ENCODE peak calls at places on chromosomes 7 and 10, in ten cellular contexts. D, X, K, N, Z, B, I, P, F and H are unnamed samples.

GRCh38 chr10:94859086-94859485 is 79.4 kb upstream of the CYP2C9 start:
- DNase-seq in B (no peak), D (no peak), P (no peak), N (no peak), K (no peak), I (no peak), Z (no peak), F (no peak), X (no peak), H (no peak)

GRCh38 chr7:156082048-156082447 is 269.8 kb upstream of the SHH start:
- DNase-seq in X (no peak), N (no peak), F (no peak), I (no peak), D (peak; percentile 31), P (no peak), K (no peak), B (no peak), Z (no peak), H (no peak)

GRCh38 chr7:31553636-31554035 is 39.7 kb downstream of the ITPRID1 start:
- DNase-seq in N (peak; percentile 50), X (no peak), Z (no peak), I (no peak), P (no peak), F (no peak), D (no peak), K (no peak), B (no peak), H (no peak)

GRCh38 chr10:31728698-31729224 is 199.9 kb downstream of the ARHGAP12 start:
- DNase-seq in F (no peak), D (no peak), K (no peak), X (no peak), B (no peak), I (no peak), Z (no peak), P (no peak), N (no peak), H (no peak)

GRCh38 chr7:37558320-37558719 is 109.7 kb upstream of the ELMO1 start:
- DNase-seq in X (no peak), B (no peak), N (no peak), K (no peak), Z (no peak), F (no peak), P (no peak), D (no peak), I (no peak), H (no peak)

GRCh38 chr7:89607797-89608196 is 546.5 kb upstream of the STEAP1 start:
- DNase-seq in N (no peak), I (peak; percentile 54), X (no peak), D (no peak), F (no peak), K (no peak), P (peak; percentile 40), B (no peak), Z (no peak), H (no peak)

GRCh38 chr7:152850420-152850819 is 90.9 kb downstream of the ACTR3B start:
- DNase-seq in I (no peak), X (no peak), N (no peak), P (no peak), B (no peak), K (no peak), Z (no peak), F (no peak), D (no peak), H (peak; percentile 34)

GRCh38 chr7:45657136-45657889 is 83.1 kb downstream of the ADCY1 start:
- DNase-seq in P (no peak), X (no peak), Z (no peak), F (no peak), B (peak; percentile 22), N (no peak), D (peak; percentile 43), I (no peak), K (no peak), H (no peak)

GRCh38 chr7:129886184-129886817 is 66.5 kb downstream of the UBE2H start:
- DNase-seq in D (no peak), B (no peak), Z (no peak), K (no peak), I (no peak), F (no peak), N (no peak), X (no peak), P (no peak), H (no peak)

GRCh38 chr7:121371367-121371766 is 24.7 kb downstream of the FAM3C start:
- DNase-seq in Z (no peak), X (no peak), D (no peak), I (no peak), N (no peak), B (no peak), K (no peak), F (no peak), P (no peak), H (no peak)

GRCh38 chr10:112981553-112981952 is 31.5 kb downstream of the TCF7L2 start:
- DNase-seq in K (no peak), I (no peak), Z (no peak), X (no peak), N (no peak), F (no peak), B (no peak), P (no peak), D (no peak), H (no peak)

GRCh38 chr10:24993237-24993958 is 22.6 kb downstream of the ENKUR start:
- DNase-seq in N (no peak), I (no peak), P (no peak), X (no peak), B (no peak), K (no peak), D (no peak), F (no peak), Z (no peak), H (peak; percentile 11)

GRCh38 chr7:14834888-14835287 is 67.7 kb downstream of the DGKB start:
- DNase-seq in P (no peak), B (no peak), D (no peak), F (no peak), Z (no peak), K (no peak), I (no peak), N (no peak), X (peak; percentile 44), H (no peak)

GRCh38 chr7:82886324-82886723 is 276.4 kb downstream of the PCLO start:
- DNase-seq in Z (no peak), I (no peak), X (no peak), F (no peak), K (no peak), P (no peak), D (no peak), B (no peak), N (no peak), H (no peak)

GRCh38 chr7:73907554-73908122 is 46.7 kb downstream of the TMEM270 start:
- DNase-seq in I (no peak), B (no peak), P (no peak), F (no peak), K (no peak), N (no peak), Z (peak; percentile 59), D (no peak), X (no peak), H (peak; percentile 67)

GRCh38 chr7:37853468-37853867 is 5.1 kb downstream of the NME8 start:
- DNase-seq in D (no peak), Z (no peak), F (no peak), N (no peak), B (no peak), P (no peak), K (no peak), I (no peak), X (no peak), H (no peak)

GRCh38 chr7:142248-142955 is 50.0 kb upstream of the FAM20C start:
- DNase-seq in F (peak; percentile 69), I (no peak), D (peak; percentile 94), Z (peak; percentile 62), P (no peak), K (no peak), B (peak; percentile 96), N (no peak), X (no peak), H (peak; percentile 73)

GRCh38 chr7:98215561-98216495 is 4.6 kb downstream of the BHLHA15 start:
- DNase-seq in D (peak; percentile 56), Z (peak; percentile 54), P (no peak), K (no peak), B (peak; percentile 58), F (no peak), X (no peak), I (no peak), N (no peak), H (peak; percentile 71)

GRCh38 chr10:13087986-13088618 is 11.9 kb upstream of the OPTN start:
- DNase-seq in P (no peak), X (peak; percentile 90), D (no peak), Z (no peak), F (no peak), K (no peak), I (no peak), B (no peak), N (no peak), H (peak; percentile 71)

GRCh38 chr10:5840314-5841307 is 27.4 kb upstream of the GDI2 start:
- DNase-seq in N (no peak), K (no peak), F (peak; percentile 22), X (no peak), Z (no peak), P (no peak), D (no peak), I (no peak), B (no peak), H (peak; percentile 90)
- H3K4me1 ChIP-seq in N (no peaks in the 10 kb centered on the region), K (no peaks in the 10 kb centered on the region), F (peaks cover 10% of the 10 kb centered on the region), X (no peaks in the 10 kb centered on the region), Z (no peaks in the 10 kb centered on the region), P (no peaks in the 10 kb centered on the region), D (no peaks in the 10 kb centered on the region), I (no peaks in the 10 kb centered on the region), B (no peaks in the 10 kb centered on the region), H (no peaks in the 10 kb centered on the region)

GRCh38 chr7:42460948-42461347 is 223.9 kb upstream of the GLI3 start:
- DNase-seq in K (no peak), I (no peak), X (no peak), N (no peak), F (no peak), B (no peak), D (no peak), P (no peak), Z (no peak), H (peak; percentile 50)
- H3K4me1 ChIP-seq in K (no peaks in the 10 kb centered on the region), I (no peaks in the 10 kb centered on the region), X (no peaks in the 10 kb centered on the region), N (no peaks in the 10 kb centered on the region), F (no peaks in the 10 kb centered on the region), B (no peaks in the 10 kb centered on the region), D (no peaks in the 10 kb centered on the region), P (no peaks in the 10 kb centered on the region), Z (no peaks in the 10 kb centered on the region), H (peaks cover 3% of the 10 kb centered on the region)

GRCh38 chr7:26195182-26195581 is 5.4 kb downstream of the HNRNPA2B1 start:
- DNase-seq in F (no peak), K (no peak), D (no peak), I (no peak), X (no peak), B (no peak), Z (no peak), N (no peak), P (no peak), H (no peak)
- H3K4me1 ChIP-seq in F (peaks cover 72% of the 10 kb centered on the region), K (peaks cover 73% of the 10 kb centered on the region), D (peaks cover 34% of the 10 kb centered on the region), I (peaks cover 73% of the 10 kb centered on the region), X (peaks cover 5% of the 10 kb centered on the region), B (peaks cover 54% of the 10 kb centered on the region), Z (peaks cover 60% of the 10 kb centered on the region), N (peaks cover 35% of the 10 kb centered on the region), P (peaks cover 77% of the 10 kb centered on the region), H (peaks cover 21% of the 10 kb centered on the region)

DNA sequence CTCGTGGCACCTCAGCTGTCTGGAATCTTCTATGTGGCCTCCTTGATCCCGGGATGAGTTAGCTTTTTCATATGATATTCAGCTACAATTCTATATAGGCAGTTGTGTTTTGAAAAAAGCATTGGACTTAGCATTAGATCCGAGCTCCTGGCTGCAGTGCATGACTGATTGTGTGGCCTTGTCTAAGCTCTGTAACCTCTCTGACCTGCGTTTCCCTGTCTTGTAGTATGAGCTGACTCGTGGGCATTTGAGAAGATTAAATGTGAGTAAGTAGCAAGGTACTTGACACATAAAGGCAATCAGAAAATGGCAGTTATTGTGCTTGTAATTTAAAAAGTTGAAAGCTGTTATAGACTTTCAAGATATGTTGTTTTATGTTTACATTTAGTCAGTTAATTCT is 85.9 kb downstream of the CCNY start:
- DNase-seq in N (no peak), P (no peak), B (no peak), F (no peak), D (no peak), Z (no peak), I (no peak), X (peak; percentile 27), K (no peak), H (no peak)
- H3K4me1 ChIP-seq in N (no peaks in the 10 kb centered on the region), P (peaks cover 11% of the 10 kb centered on the region), B (peaks cover 54% of the 10 kb centered on the region), F (peaks cover 73% of the 10 kb centered on the region), D (peaks cover 37% of the 10 kb centered on the region), Z (peaks cover 41% of the 10 kb centered on the region), I (peaks cover 6% of the 10 kb centered on the region), X (peaks cover 33% of the 10 kb centered on the region), K (peaks cover 12% of the 10 kb centered on the region), H (peaks cover 73% of the 10 kb centered on the region)